ENCODE peak calls at places on chromosome 5, in five cellular contexts. W is adrenal gland; A is stimulated activated CD8-positive, alpha-beta memory T cell treated with anti-CD3 and anti-CD28 coated beads, Interleukin-12 subunit alpha, Interleukin-12 subunit beta, amount 100 ng/mL, for 1 hour; E is AG09319; Q is endothelial cell. L is an unnamed sample.

GRCh38 chr5:66247176-66247960 is 103.3 kb downstream of the SREK1 start:
- DNase-seq in W (no peak), A (no peak), E (peak), Q (no peak), L (peak)

GRCh38 chr5:73280821-73281746 is 108.1 kb downstream of the TMEM174 start:
- DNase-seq in W (peak), A (no peak), E (no peak), Q (no peak), L (no peak)

GRCh38 chr5:73796164-73797141 is 170.5 kb downstream of the ARHGEF28 start:
- DNase-seq in W (peak), A (no peak), E (peak), Q (no peak), L (no peak)

GRCh38 chr5:125227333-125228075 is 481.1 kb upstream of the ZNF608 start:
- DNase-seq in W (no peak), A (no peak), E (no peak), Q (peak), L (peak)

GRCh38 chr5:43110606-43111170 is 10.0 kb upstream of the ZNF131 start:
- DNase-seq in W (no peak), A (no peak), E (no peak), Q (peak), L (no peak)

GRCh38 chr5:78899922-78900362 is 85.2 kb downstream of the ARSB start:
- DNase-seq in W (no peak), A (no peak), E (no peak), Q (peak), L (no peak)

GRCh38 chr5:59798862-59799667 is 94.5 kb downstream of the PDE4D start:
- DNase-seq in W (no peak), A (no peak), E (no peak), Q (no peak), L (no peak)

GRCh38 chr5:147512640-147513334 is 2.9 kb upstream of the DPYSL3 start:
- DNase-seq in W (no peak), A (no peak), E (no peak), Q (no peak), L (no peak)

GRCh38 chr5:39980056-39980455 is 555.3 kb upstream of the DAB2 start:
- DNase-seq in W (no peak), A (no peak), E (no peak), Q (no peak), L (no peak)

GRCh38 chr5:169763437-169764301 is 126.6 kb downstream of the DOCK2 start:
- DNase-seq in W (no peak), A (no peak), E (no peak), Q (no peak), L (peak)

GRCh38 chr5:129906177-129906887 is 2.1 kb downstream of the CHSY3 start:
- DNase-seq in W (no peak), A (no peak), E (no peak), Q (peak), L (peak)

GRCh38 chr5:352639-353598 is 31.4 kb downstream of the AHRR start:
- DNase-seq in W (no peak), A (no peak), E (no peak), Q (no peak), L (peak)

GRCh38 chr5:34517249-34517648 is 138.9 kb upstream of the RAI14 start:
- DNase-seq in W (no peak), A (no peak), E (no peak), Q (no peak), L (no peak)

GRCh38 chr5:61402970-61403369 is 70.9 kb downstream of the ZSWIM6 start:
- DNase-seq in W (no peak), A (no peak), E (peak), Q (no peak), L (no peak)

GRCh38 chr5:170429014-170429413 is 39.8 kb upstream of the KCNMB1 start:
- DNase-seq in W (no peak), A (no peak), E (no peak), Q (no peak), L (no peak)

GRCh38 chr5:33832904-33833575 is 58.8 kb downstream of the ADAMTS12 start:
- DNase-seq in W (no peak), A (no peak), E (no peak), Q (no peak), L (no peak)

GRCh38 chr5:7329712-7330111 is 66.2 kb upstream of the ADCY2 start:
- DNase-seq in W (no peak), A (no peak), E (no peak), Q (no peak), L (no peak)

GRCh38 chr5:169048568-169049125 is 252.3 kb downstream of the SLIT3 start:
- DNase-seq in W (no peak), A (no peak), E (no peak), Q (no peak), L (no peak)

GRCh38 chr5:171450423-171451246 is 31.2 kb downstream of the FGF18 start:
- DNase-seq in W (peak), A (no peak), E (peak), Q (peak), L (peak)

GRCh38 chr5:55918097-55919035 is 67.2 kb downstream of the IL31RA start:
- DNase-seq in W (no peak), A (no peak), E (no peak), Q (no peak), L (no peak)

GRCh38 chr5:176173647-176174046 is 64.6 kb upstream of the SIMC1 start:
- DNase-seq in W (no peak), A (no peak), E (no peak), Q (no peak), L (no peak)

GRCh38 chr5:91328743-91329142 is 54.4 kb downstream of the ARRDC3 start:
- DNase-seq in W (no peak), A (no peak), E (no peak), Q (no peak), L (no peak)

GRCh38 chr5:15577132-15577531 is 77.2 kb downstream of the FBXL7 start:
- DNase-seq in W (peak), A (no peak), E (no peak), Q (no peak), L (peak)

GRCh38 chr5:116442095-116442534 is 132.5 kb downstream of the SEMA6A start:
- DNase-seq in W (peak), A (no peak), E (no peak), Q (no peak), L (no peak)

GRCh38 chr5:122434120-122434519 is 122.1 kb downstream of the SNCAIP start:
- DNase-seq in W (no peak), A (no peak), E (no peak), Q (no peak), L (no peak)

GRCh38 chr5:96175090-96175489 is 213.4 kb upstream of the ELL2 start:
- DNase-seq in W (no peak), A (no peak), E (no peak), Q (no peak), L (no peak)

GRCh38 chr5:82405618-82406199 is 127.6 kb upstream of the RPS23 start:
- DNase-seq in W (no peak), A (no peak), E (peak), Q (no peak), L (no peak)

L was measured in retina.